ENCODE peak calls at places on chromosomes 11 and 22, in nine cellular contexts. F is HTR-8/SVneo; N is activated T-cell treated with anti-CD3 and anti-CD28 coated beads, Interleukin-2, amount 50 U/mL, for 72 hours; O is retinal pigment epithelial cell; L is ELR; D is psoas muscle; P is hepatocyte; A is dermis microvascular lymphatic vessel endothelial cell; V is fibroblast of mammary gland. W is an unnamed sample.

GRCh38 chr22:27108425-27109114 is 451.2 kb downstream of the MIAT start:
- DNase-seq in A (no peak), L (no peak), V (no peak), P (peak), F (no peak), O (no peak), D (peak), N (no peak), W (no peak)

GRCh38 chr22:50310949-50311444 is 3.6 kb upstream of the PLXNB2 start:
- DNase-seq in N (no peak), P (no peak), O (no peak), L (no peak), V (no peak), A (no peak), D (peak), F (no peak), W (no peak)

GRCh38 chr22:41831828-41832552 is 915 bp upstream of the SREBF2 start:
- DNase-seq in D (no peak), A (no peak), F (peak), L (peak), P (no peak), V (peak), N (no peak), O (no peak), W (no peak)

GRCh38 chr11:43879789-43880639 is 617 bp upstream of the ALKBH3 start:
- DNase-seq in F (no peak), V (peak), P (no peak), A (no peak), O (no peak), D (no peak), N (no peak), L (no peak), W (no peak)

GRCh38 chr22:21927174-21927823 is 25.3 kb downstream of the PPM1F start:
- DNase-seq in N (no peak), P (no peak), O (no peak), A (no peak), D (no peak), F (no peak), L (no peak), V (no peak), W (no peak)

GRCh38 chr11:14819596-14819995 is 72.4 kb downstream of the CYP2R1 start:
- DNase-seq in O (no peak), V (peak), F (no peak), D (no peak), N (no peak), A (no peak), P (no peak), L (no peak), W (no peak)

GRCh38 chr11:2348986-2349385 is 28.1 kb upstream of the CD81 start:
- DNase-seq in O (no peak), F (no peak), L (peak), A (no peak), V (peak), P (no peak), D (no peak), N (no peak), W (peak)

GRCh38 chr11:22832315-22833041 is 2.9 kb upstream of the SVIP start:
- DNase-seq in P (no peak), V (peak), N (no peak), L (peak), A (peak), D (no peak), F (no peak), O (no peak), W (peak)

GRCh38 chr11:13249992-13250391 is 27.6 kb upstream of the BMAL1 start:
- DNase-seq in D (no peak), A (peak), V (peak), F (no peak), O (no peak), L (peak), N (peak), P (no peak), W (no peak)

GRCh38 chr11:36557991-36558390 is 9.8 kb upstream of the RAG1 start:
- DNase-seq in F (no peak), P (no peak), D (no peak), L (no peak), V (no peak), N (no peak), O (no peak), A (no peak), W (no peak)

GRCh38 chr11:75432911-75433321 is at the start of gene KLHL35:
- DNase-seq in N (no peak), P (no peak), L (no peak), D (peak), O (no peak), A (no peak), F (no peak), V (no peak), W (no peak)

W was measured in foreskin fibroblast.